ENCODE peak calls at places on chromosomes 6 and 20, in six cellular contexts. K, P, Q, R, J and Z are unnamed samples.

GRCh38 chr6:110493253-110493800 is 16.9 kb upstream of the SLC22A16 start:
- DNase-seq in K (no peak), P (no peak), J (no peak), R (no peak), Q (no peak), Z (no peak)

GRCh38 chr6:38708483-38708882 is 5.5 kb upstream of the GLO1 start:
- DNase-seq in J (no peak), Q (no peak), R (no peak), K (no peak), P (no peak), Z (peak)

GRCh38 chr6:169647637-169648036 is 54.2 kb downstream of the WDR27 start:
- DNase-seq in J (no peak), K (no peak), R (no peak), Q (no peak), P (no peak), Z (no peak)

GRCh38 chr6:28188111-28188979 is 36.7 kb upstream of the ZSCAN9 start:
- DNase-seq in P (no peak), Q (no peak), R (no peak), K (no peak), J (no peak), Z (no peak)

GRCh38 chr6:30544666-30545272 is 11.5 kb downstream of the GNL1 start:
- DNase-seq in J (peak), Q (peak), R (no peak), P (no peak), K (peak), Z (peak)

GRCh38 chr6:43520097-43520496 is 3.2 kb downstream of the POLR1C start:
- DNase-seq in R (no peak), P (no peak), J (no peak), K (no peak), Q (no peak), Z (no peak)

GRCh38 chr6:29028821-29029220 is 16.2 kb downstream of the OR2W1 start:
- DNase-seq in P (no peak), K (no peak), R (no peak), Q (no peak), J (no peak), Z (no peak)

GRCh38 chr6:10330515-10330914 is 84.4 kb downstream of the TFAP2A start:
- DNase-seq in J (no peak), R (no peak), K (no peak), Q (no peak), P (no peak), Z (peak)

GRCh38 chr6:30743099-30744053 is 889 bp upstream of the FLOT1 start:
- DNase-seq in R (no peak), J (no peak), K (peak), P (peak), Q (no peak), Z (peak)

GRCh38 chr20:51140671-51141070 is 117.8 kb upstream of the KCNG1 start:
- DNase-seq in Q (no peak), P (no peak), K (no peak), J (no peak), R (no peak), Z (no peak)

GRCh38 chr6:136783495-136784270 is 8.6 kb downstream of the MAP3K5 start:
- DNase-seq in Q (no peak), R (no peak), P (no peak), J (peak), K (no peak), Z (no peak)

GRCh38 chr20:51640743-51641142 is 98.2 kb upstream of the NFATC2 start:
- DNase-seq in R (no peak), J (no peak), P (no peak), Q (no peak), K (no peak), Z (no peak)

GRCh38 chr6:167898673-167899311 is 72.1 kb downstream of the AFDN start:
- DNase-seq in J (peak), R (no peak), P (no peak), Q (no peak), K (peak), Z (peak)

GRCh38 chr6:68087399-68088133 is 547.5 kb upstream of the ADGRB3 start:
- DNase-seq in P (no peak), Q (no peak), J (peak), R (no peak), K (peak), Z (no peak)

GRCh38 chr20:34522969-34523871 is 7.0 kb downstream of the DYNLRB1 start:
- DNase-seq in Q (peak), K (peak), J (peak), R (no peak), P (peak), Z (peak)

GRCh38 chr20:34842143-34842542 is 16.7 kb upstream of the NCOA6 start:
- DNase-seq in Q (no peak), P (no peak), J (no peak), K (no peak), R (no peak), Z (no peak)

GRCh38 chr6:105824732-105825131 is 261.4 kb upstream of the PRDM1 start:
- DNase-seq in R (no peak), P (no peak), K (peak), J (peak), Q (no peak), Z (no peak)

GRCh38 chr6:44001318-44001868 is 125.9 kb downstream of the MRPL14 start:
- DNase-seq in P (no peak), Q (no peak), K (no peak), J (peak), R (no peak), Z (peak)

GRCh38 chr6:134979142-134979541 is 29.2 kb upstream of the ALDH8A1 start:
- DNase-seq in R (no peak), J (peak), P (no peak), K (no peak), Q (no peak), Z (no peak)

GRCh38 chr6:159100789-159101182 is 56.0 kb upstream of the TAGAP start:
- DNase-seq in Q (no peak), J (no peak), R (no peak), P (no peak), K (no peak), Z (no peak)

GRCh38 chr6:106103728-106104109 is 17.6 kb downstream of the PRDM1 start:
- DNase-seq in J (peak), P (no peak), K (no peak), R (no peak), Q (no peak), Z (peak)

GRCh38 chr6:116055513-116055912 is 5.2 kb downstream of the FRK start:
- DNase-seq in Q (no peak), K (no peak), P (no peak), J (no peak), R (no peak), Z (peak)

GRCh38 chr6:56292505-56293181 is 45.3 kb upstream of the COL21A1 start:
- DNase-seq in R (no peak), J (peak), K (peak), P (no peak), Q (peak), Z (peak)

GRCh38 chr6:112539355-112539754 is 192.2 kb downstream of the RFPL4B start:
- DNase-seq in P (no peak), Q (no peak), R (no peak), J (no peak), K (no peak), Z (no peak)

GRCh38 chr20:48120120-48120519 is 334.8 kb upstream of the SULF2 start:
- DNase-seq in Q (no peak), J (no peak), P (no peak), R (no peak), K (no peak), Z (no peak)
- TF ChIP-seq CTCF in Q (no peak), J (no peak), P (no peak), R (no peak), K (no peak), Z (no peak)

DNA sequence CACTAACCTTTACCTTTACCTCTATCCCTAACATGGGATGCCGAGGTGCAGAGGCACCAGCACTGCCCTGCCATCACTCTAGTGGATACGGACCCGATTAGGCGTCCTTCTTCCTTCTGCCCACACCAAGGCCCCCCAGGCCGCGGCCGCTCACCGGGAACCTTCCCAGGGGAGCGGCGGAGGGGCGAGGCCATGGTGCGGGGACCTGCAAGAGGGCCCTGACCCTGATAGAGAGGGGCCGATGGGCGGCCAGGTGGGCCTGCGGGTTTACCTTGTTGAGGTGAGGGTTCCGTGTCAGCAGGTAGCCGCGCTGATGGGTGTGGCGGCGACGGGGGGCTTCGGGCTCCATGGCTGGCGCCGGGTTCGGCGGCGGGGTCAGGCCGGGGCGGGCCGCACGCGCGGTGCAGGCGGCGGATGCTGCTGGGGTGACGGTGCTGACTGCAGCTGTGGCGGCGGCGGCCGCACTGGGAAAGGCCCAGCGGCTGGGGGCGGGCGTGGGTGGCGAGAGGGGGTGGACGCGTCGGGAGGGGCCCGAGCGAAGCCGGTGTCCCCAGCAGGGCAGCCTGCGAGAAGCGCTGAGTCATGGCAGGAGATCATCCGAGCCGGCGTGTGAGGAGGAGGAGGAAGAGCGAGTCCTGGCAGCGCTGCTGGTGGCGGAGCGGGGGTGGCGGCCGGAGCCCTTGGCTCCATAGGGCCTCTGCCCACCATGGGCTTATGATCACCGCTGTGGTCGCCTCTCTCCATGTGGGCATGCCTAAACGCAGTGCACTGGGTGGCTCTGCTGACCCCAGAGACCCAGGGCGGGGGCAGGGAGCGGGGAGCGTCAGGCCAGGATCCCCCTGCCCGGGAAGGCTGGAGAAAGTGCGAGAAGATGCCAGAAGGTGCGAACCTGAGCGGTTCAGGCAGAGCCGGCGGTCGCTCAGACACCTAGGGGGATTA is at the start of gene ME1:
- DNase-seq in K (peak), Q (peak), P (peak), J (peak), R (peak), Z (peak)
- TF ChIP-seq CTCF in K (no peak), Q (no peak), P (no peak), J (no peak), R (no peak), Z (no peak)

DNA sequence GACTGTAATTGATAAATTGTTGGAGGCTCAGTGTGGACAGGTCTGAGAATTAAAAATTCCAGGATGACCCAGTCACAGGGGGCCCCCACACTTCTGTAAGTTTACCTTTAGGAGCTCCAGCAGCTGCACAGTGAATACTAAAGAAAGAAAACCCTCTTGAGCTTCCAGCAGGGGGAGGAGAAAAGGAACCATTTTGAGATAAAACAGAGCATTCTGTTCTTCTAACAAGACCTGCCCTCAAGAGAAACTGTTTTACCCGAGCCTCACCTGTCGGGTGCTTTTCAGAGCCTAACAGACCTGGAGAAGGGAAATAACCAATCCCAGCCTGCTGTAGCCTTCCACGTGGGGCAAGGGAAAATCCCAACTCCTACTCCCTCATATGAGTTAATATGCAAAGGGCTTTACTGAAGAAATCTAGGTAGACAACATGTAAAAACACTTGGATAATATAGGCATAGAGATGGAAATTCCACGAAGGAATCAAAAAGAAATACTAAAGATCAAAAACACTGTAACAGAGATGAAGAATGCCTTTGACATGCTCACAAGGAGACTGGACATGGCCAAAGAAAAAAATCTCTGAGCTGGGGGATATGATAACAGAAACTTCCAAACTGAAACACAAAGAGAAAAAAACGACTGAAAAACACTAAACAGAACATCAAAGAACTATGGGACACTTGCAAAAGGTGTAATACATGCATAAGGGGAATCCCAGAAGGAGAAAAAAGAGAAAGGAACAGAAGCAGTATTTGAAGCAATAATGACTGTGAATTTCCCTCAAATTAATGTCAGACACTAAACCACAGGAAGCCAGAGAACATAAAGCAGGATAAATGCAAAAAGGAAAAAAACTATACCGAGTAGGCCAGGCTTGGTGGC is 117.6 kb upstream of the ARID1B start:
- DNase-seq in Q (no peak), K (no peak), R (no peak), P (no peak), J (no peak), Z (no peak)
- TF ChIP-seq CTCF in Q (no peak), K (no peak), R (no peak), P (no peak), J (no peak), Z (no peak)

GRCh38 chr6:63353282-63353630 is 33.5 kb upstream of the LGSN start:
- DNase-seq in Q (no peak), J (no peak), P (no peak), R (no peak), K (no peak), Z (no peak)

GRCh38 chr6:63355632-63356031 is 35.8 kb upstream of the LGSN start:
- DNase-seq in Q (no peak), J (no peak), P (no peak), R (no peak), K (no peak), Z (peak)

GRCh38 chr6:63351995-63352586 is 32.3 kb upstream of the LGSN start:
- DNase-seq in P (no peak), K (peak), Q (no peak), R (no peak), J (peak), Z (peak)

GRCh38 chr6:63349401-63349800 is 29.6 kb upstream of the LGSN start:
- DNase-seq in K (no peak), J (no peak), P (no peak), Q (no peak), R (no peak), Z (no peak)

GRCh38 chr6:63352587-63353281 is 33.0 kb upstream of the LGSN start:
- DNase-seq in P (peak), K (peak), J (peak), R (no peak), Q (peak), Z (peak)
- TF ChIP-seq CTCF in P (no peak), K (peak), J (peak), R (no peak), Q (peak), Z (peak)

GRCh38 chr6:109441069-109441816 is 719 bp downstream of the SMPD2 start:
- DNase-seq in P (peak), K (peak), J (peak), R (no peak), Q (peak), Z (peak)
- TF ChIP-seq CTCF in P (no peak), K (peak), J (no peak), R (no peak), Q (no peak), Z (peak)